ENCODE peak calls at places on chromosomes 13 and 19, in ten cellular contexts. S is activated CD4-positive, alpha-beta T cell treated with anti-CD3 and anti-CD28 coated beads for 36 hours; G is T-helper 17 cell; E is WTC11; Q is central memory CD8-positive, alpha-beta T cell; Y is lower lobe of right lung; V is activated naive CD8-positive, alpha-beta T cell treated with anti-CD3 and anti-CD28 coated beads, Interleukin-2, amount 10 ng/mL, durations not matched to agents 7 days and 5 days; D is aorta; J is pancreas; K is right lobe of liver. F is an unnamed sample.

GRCh38 chr19:45279587-45280192 is 28.6 kb downstream of the MARK4 start:
- ATAC-seq in J (no peak), D (no peak), E (no peak), Y (no peak), S (no peak), G (no peak), K (peak; percentile 86), Q (no peak), V (no peak), F (peak; percentile 28)

GRCh38 chr19:1364070-1364719 is 19.5 kb upstream of the NDUFS7 start:
- ATAC-seq in E (no peak), D (no peak), K (no peak), Y (no peak), V (peak; percentile 77), J (no peak), S (peak; percentile 74), Q (peak; percentile 36), G (peak; percentile 47), F (no peak)

GRCh38 chr19:15525291-15525690 is 17.0 kb downstream of the CYP4F22 start:
- ATAC-seq in E (no peak), J (no peak), K (no peak), G (no peak), V (no peak), Q (no peak), Y (no peak), D (no peak), S (no peak), F (no peak)

GRCh38 chr13:100491164-100491847 is 97.3 kb downstream of the GGACT start:
- ATAC-seq in E (no peak), S (no peak), V (no peak), Y (peak; percentile 40), G (no peak), J (peak; percentile 40), K (peak; percentile 59), Q (no peak), D (peak; percentile 68), F (peak; percentile 83)

GRCh38 chr13:39144941-39145533 is 106.8 kb downstream of the NHLRC3 start:
- ATAC-seq in K (peak; percentile 79), G (no peak), J (peak; percentile 88), E (peak; percentile 88), D (peak; percentile 88), V (no peak), S (peak; percentile 42), Y (peak; percentile 61), Q (no peak), F (peak; percentile 34)

GRCh38 chr19:14349426-14349825 is 31.8 kb upstream of the ADGRE5 start:
- ATAC-seq in Q (no peak), V (peak; percentile 54), G (peak; percentile 38), K (no peak), D (no peak), E (no peak), S (no peak), J (no peak), Y (no peak), F (no peak)

GRCh38 chr13:38753878-38754277 is 67.0 kb downstream of the FREM2 start:
- ATAC-seq in D (no peak), V (no peak), Y (no peak), Q (no peak), G (no peak), E (peak; percentile 81), J (no peak), S (no peak), K (no peak), F (no peak)

GRCh38 chr13:45933203-45934014 is 81.9 kb upstream of the SIAH3 start:
- ATAC-seq in G (peak; percentile 30), E (no peak), Y (peak; percentile 22), J (no peak), K (no peak), V (no peak), D (no peak), S (no peak), Q (no peak), F (no peak)

GRCh38 chr13:50589139-50589538 is 254.4 kb downstream of the DLEU7 start:
- ATAC-seq in D (no peak), S (peak; percentile 28), K (no peak), V (peak; percentile 65), G (no peak), Y (no peak), J (no peak), Q (no peak), E (no peak), F (no peak)

GRCh38 chr13:93169980-93170379 is 56.6 kb upstream of the GPC6 start:
- ATAC-seq in G (no peak), J (no peak), E (no peak), Y (no peak), V (no peak), K (no peak), D (no peak), S (peak; percentile 65), Q (no peak), F (no peak)